ENCODE peak calls at places on chromosomes 1 and 21, in five cellular contexts. R is neural crest cell, B is HTR-8/SVneo, G is stomach, T is GDM1. S is an unnamed sample.

GRCh38 chr1:151639466-151639865 is 27.6 kb downstream of the SNX27 start:
- DNase-seq in B (no peak), G (no peak), T (no peak), R (no peak), S (no peak)

GRCh38 chr1:92333668-92334067 is 34.8 kb downstream of the RPAP2 start:
- DNase-seq in G (no peak), T (no peak), B (no peak), R (no peak), S (no peak)

GRCh38 chr1:153750026-153750995 is 22.5 kb downstream of the INTS3 start:
- DNase-seq in B (no peak), G (no peak), T (no peak), R (no peak), S (no peak)

GRCh38 chr1:223776075-223776814 is 63.9 kb downstream of the CAPN2 start:
- DNase-seq in R (no peak), B (peak; percentile 69), G (no peak), T (no peak), S (no peak)

GRCh38 chr1:205375816-205376545 is 19.3 kb upstream of the KLHDC8A start:
- DNase-seq in T (no peak), G (no peak), B (peak; percentile 54), R (no peak), S (peak; percentile 42)

GRCh38 chr1:207619833-207620572 is 24.9 kb upstream of the CR1L start:
- DNase-seq in R (no peak), B (peak; percentile 50), T (peak; percentile 30), G (no peak), S (peak; percentile 40)

GRCh38 chr1:93093332-93094006 is 14.4 kb downstream of the MTF2 start:
- DNase-seq in B (peak; percentile 10), G (no peak), T (no peak), R (no peak), S (no peak)

GRCh38 chr1:151537112-151537511 is 3.0 kb upstream of the TUFT1 start:
- DNase-seq in R (no peak), B (peak; percentile 85), G (no peak), T (no peak), S (peak; percentile 41)

GRCh38 chr21:45513003-45513706 is 29.1 kb downstream of the SLC19A1 start:
- DNase-seq in G (peak; percentile 91), B (no peak), T (no peak), R (no peak), S (no peak)

GRCh38 chr1:116179398-116179797 is 68.2 kb downstream of the MAB21L3 start:
- DNase-seq in T (no peak), R (no peak), B (no peak), G (no peak), S (no peak)

GRCh38 chr1:248585266-248585665 is 10.7 kb upstream of the OR2T34 start:
- DNase-seq in T (no peak), B (no peak), G (no peak), R (no peak), S (no peak)

GRCh38 chr1:182833271-182833670 is 5.9 kb upstream of the DHX9 start:
- DNase-seq in R (no peak), B (no peak), T (no peak), G (no peak), S (no peak)

GRCh38 chr1:47809301-47810084 is 187.7 kb downstream of the TRABD2B start:
- DNase-seq in B (no peak), R (no peak), T (no peak), G (no peak), S (peak; percentile 65)

GRCh38 chr1:150576794-150577556 is 2.4 kb downstream of the MCL1 start:
- DNase-seq in R (no peak), G (no peak), B (no peak), T (no peak), S (no peak)

GRCh38 chr1:100851726-100852125 is 42.9 kb downstream of the EXTL2 start:
- DNase-seq in B (no peak), T (no peak), R (no peak), G (no peak), S (no peak)

GRCh38 chr1:30525980-30526651 is 197.3 kb downstream of the MATN1 start:
- DNase-seq in R (no peak), T (no peak), G (peak; percentile 23), B (peak; percentile 73), S (no peak)

GRCh38 chr1:86502721-86503430 is 34.1 kb downstream of the CLCA1 start:
- DNase-seq in G (no peak), B (no peak), T (no peak), R (no peak), S (no peak)

GRCh38 chr1:233355841-233356704 is 28.5 kb downstream of the MAP3K21 start:
- DNase-seq in G (no peak), R (no peak), T (no peak), B (no peak), S (no peak)

GRCh38 chr1:83024251-83024767 is 974.6 kb downstream of the TTLL7 start:
- DNase-seq in R (no peak), T (no peak), G (no peak), B (no peak), S (no peak)

GRCh38 chr1:165114022-165114888 is 242.3 kb downstream of the LMX1A start:
- DNase-seq in G (no peak), R (peak; percentile 65), T (no peak), B (peak; percentile 13), S (peak; percentile 59)

GRCh38 chr1:81954388-81955023 is 153.8 kb downstream of the ADGRL2 start:
- DNase-seq in T (no peak), R (no peak), B (no peak), G (no peak), S (no peak)

GRCh38 chr1:198083549-198083948 is 73.2 kb upstream of the NEK7 start:
- DNase-seq in R (no peak), B (no peak), G (no peak), T (no peak), S (no peak)

GRCh38 chr1:95048332-95048731 is 24.4 kb downstream of the ALG14 start:
- DNase-seq in R (no peak), G (no peak), T (no peak), B (no peak), S (no peak)

GRCh38 chr1:205250699-205251098 is 23.0 kb downstream of the TMCC2 start:
- DNase-seq in T (no peak), B (no peak), G (no peak), R (no peak), S (no peak)

GRCh38 chr1:202069670-202070069 is 53.0 kb upstream of the GPR37L1 start:
- DNase-seq in T (no peak), G (peak; percentile 66), B (no peak), R (no peak), S (no peak)

GRCh38 chr1:193629875-193630274 is 443.5 kb upstream of the B3GALT2 start:
- DNase-seq in T (no peak), G (no peak), R (no peak), B (no peak), S (no peak)

GRCh38 chr1:185170291-185170848 is 13.4 kb downstream of the SWT1 start:
- DNase-seq in R (peak; percentile 43), T (peak; percentile 67), B (peak; percentile 57), G (no peak), S (peak; percentile 79)

GRCh38 chr1:53303651-53304515 is 24.0 kb downstream of the LRP8 start:
- DNase-seq in B (no peak), R (no peak), G (no peak), T (no peak), S (no peak)

GRCh38 chr21:16842716-16843115 is 670.1 kb upstream of the CXADR start:
- DNase-seq in B (no peak), R (no peak), G (no peak), T (no peak), S (no peak)

GRCh38 chr1:151760597-151761385 is 2.5 kb downstream of the MRPL9 start:
- DNase-seq in T (no peak), B (no peak), R (no peak), G (no peak), S (no peak)

GRCh38 chr1:31505884-31506497 is 70.3 kb upstream of the TINAGL1 start:
- DNase-seq in B (no peak), T (no peak), G (no peak), R (no peak), S (no peak)

GRCh38 chr1:32195972-32196823 is 4.2 kb upstream of the CCDC28B start:
- DNase-seq in T (peak; percentile 8), B (no peak), R (no peak), G (no peak), S (no peak)

GRCh38 chr1:181855380-181855779 is 206.1 kb downstream of the ZNF648 start:
- DNase-seq in G (no peak), T (no peak), R (no peak), B (no peak), S (no peak)

GRCh38 chr21:38671716-38672115 is 134.0 kb upstream of the ETS2 start:
- DNase-seq in G (no peak), T (no peak), B (no peak), R (no peak), S (no peak)